ENCODE peak calls at places on chromosomes 2 and 18, in four cellular contexts. C, U, G and S are unnamed samples.

GRCh38 chr2:39851251-39851650 is 72.2 kb upstream of the THUMPD2 start:
- DNase-seq in U (no peak), C (no peak), G (no peak), S (no peak)

GRCh38 chr18:30971338-30971956 is 71.1 kb downstream of the DSC3 start:
- DNase-seq in C (no peak), U (peak), G (no peak), S (no peak)

GRCh38 chr2:17672583-17673317 is 80.9 kb downstream of the SMC6 start:
- DNase-seq in U (no peak), G (no peak), C (no peak), S (peak)

GRCh38 chr2:65557616-65558573 is 125.5 kb upstream of the SPRED2 start:
- DNase-seq in U (no peak), C (no peak), G (peak), S (no peak)

GRCh38 chr18:49476664-49477411 is 10.2 kb downstream of the C18orf32 start:
- DNase-seq in C (no peak), U (peak), G (no peak), S (peak)

GRCh38 chr18:62612721-62613120 is 89.9 kb downstream of the ZCCHC2 start:
- DNase-seq in G (no peak), U (no peak), C (no peak), S (no peak)

GRCh38 chr2:111117666-111118454 is 2.9 kb upstream of the BCL2L11 start:
- DNase-seq in U (peak), G (peak), C (peak), S (peak)

GRCh38 chr2:8481463-8482009 is 200.3 kb upstream of the ID2 start:
- DNase-seq in G (no peak), C (no peak), U (no peak), S (no peak)

GRCh38 chr2:236720974-236721600 is 151.5 kb downstream of the ACKR3 start:
- DNase-seq in G (no peak), U (no peak), C (no peak), S (no peak)

GRCh38 chr2:181104512-181105121 is 124.2 kb downstream of the UBE2E3 start:
- DNase-seq in C (no peak), U (peak), G (no peak), S (peak)

GRCh38 chr2:208570851-208571763 is 164.5 kb downstream of the PTH2R start:
- DNase-seq in C (no peak), U (no peak), G (no peak), S (no peak)

GRCh38 chr2:232809349-232810124 is 33.2 kb upstream of the KCNJ13 start:
- DNase-seq in C (no peak), U (no peak), G (no peak), S (no peak)

GRCh38 chr2:112712903-112713584 is 7.8 kb upstream of the NT5DC4 start:
- DNase-seq in C (no peak), U (no peak), G (no peak), S (no peak)

GRCh38 chr2:45938649-45939511 is 287.4 kb downstream of the PRKCE start:
- DNase-seq in C (peak), G (peak), U (peak), S (peak)

GRCh38 chr2:148582679-148583511 is 61.7 kb upstream of the EPC2 start:
- DNase-seq in C (peak), U (no peak), G (no peak), S (no peak)

DNA sequence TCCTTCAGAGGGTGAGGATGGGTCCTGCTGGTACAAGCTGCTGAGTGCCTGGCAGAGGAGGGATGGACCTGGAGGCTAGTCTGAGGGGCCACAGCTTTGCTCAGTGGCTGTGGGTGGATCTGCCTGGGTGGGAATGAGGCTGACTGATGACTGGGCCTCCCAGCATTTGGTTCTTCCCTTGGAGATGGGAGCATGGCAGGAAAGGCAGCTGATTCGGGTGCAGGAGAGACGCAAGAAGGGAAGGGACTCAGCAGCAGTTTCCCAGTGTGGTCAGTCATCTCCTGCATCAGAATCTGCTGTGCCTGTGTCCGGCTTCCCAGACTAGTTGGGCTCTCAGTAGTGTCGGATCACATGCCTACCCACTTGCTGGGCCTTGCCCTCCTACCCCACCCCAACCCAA is 7.3 kb downstream of the WIPF1 start:
- DNase-seq in U (no peak), C (no peak), G (no peak), S (no peak)
- H3K27ac ChIP-seq in U (no peak), C (no peak), G (no peak), S (no peak)

GRCh38 chr2:135925571-135925970 is 49.3 kb upstream of the MCM6 start:
- DNase-seq in G (no peak), C (no peak), U (no peak), S (peak)
- H3K27ac ChIP-seq in G (no peak), C (no peak), U (no peak), S (peak)

DNA sequence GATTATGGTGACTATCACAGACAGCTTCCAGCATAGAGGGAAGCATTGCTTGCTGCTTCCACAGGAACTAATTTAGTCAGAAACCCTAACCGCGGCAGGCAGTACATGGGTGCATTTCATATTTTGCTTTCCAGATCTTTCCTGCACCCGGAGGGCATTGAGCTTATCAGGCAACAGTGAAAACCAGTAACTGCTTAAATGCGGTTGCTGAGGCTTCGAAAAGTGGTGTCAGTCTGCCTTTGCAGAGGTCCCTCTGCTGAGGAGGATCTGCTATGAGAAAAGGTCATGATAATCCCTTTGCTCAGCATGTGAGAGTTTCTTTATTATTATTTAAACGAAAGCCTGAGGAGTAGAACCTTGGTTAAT is 44.6 kb upstream of the ROCK2 start:
- DNase-seq in U (no peak), G (no peak), C (no peak), S (no peak)
- H3K27ac ChIP-seq in U (no peak), G (no peak), C (no peak), S (no peak)

GRCh38 chr2:96923810-96924774 is 54.2 kb upstream of the SEMA4C start:
- DNase-seq in U (no peak), G (no peak), C (no peak), S (peak)

GRCh38 chr2:96923201-96923600 is 53.3 kb upstream of the SEMA4C start:
- DNase-seq in U (no peak), G (no peak), C (no peak), S (no peak)

GRCh38 chr2:96926791-96927190 is 56.9 kb upstream of the SEMA4C start:
- DNase-seq in G (no peak), U (no peak), C (no peak), S (no peak)

GRCh38 chr2:96926236-96926635 is 56.4 kb upstream of the SEMA4C start:
- DNase-seq in C (no peak), G (no peak), U (no peak), S (no peak)

DNA sequence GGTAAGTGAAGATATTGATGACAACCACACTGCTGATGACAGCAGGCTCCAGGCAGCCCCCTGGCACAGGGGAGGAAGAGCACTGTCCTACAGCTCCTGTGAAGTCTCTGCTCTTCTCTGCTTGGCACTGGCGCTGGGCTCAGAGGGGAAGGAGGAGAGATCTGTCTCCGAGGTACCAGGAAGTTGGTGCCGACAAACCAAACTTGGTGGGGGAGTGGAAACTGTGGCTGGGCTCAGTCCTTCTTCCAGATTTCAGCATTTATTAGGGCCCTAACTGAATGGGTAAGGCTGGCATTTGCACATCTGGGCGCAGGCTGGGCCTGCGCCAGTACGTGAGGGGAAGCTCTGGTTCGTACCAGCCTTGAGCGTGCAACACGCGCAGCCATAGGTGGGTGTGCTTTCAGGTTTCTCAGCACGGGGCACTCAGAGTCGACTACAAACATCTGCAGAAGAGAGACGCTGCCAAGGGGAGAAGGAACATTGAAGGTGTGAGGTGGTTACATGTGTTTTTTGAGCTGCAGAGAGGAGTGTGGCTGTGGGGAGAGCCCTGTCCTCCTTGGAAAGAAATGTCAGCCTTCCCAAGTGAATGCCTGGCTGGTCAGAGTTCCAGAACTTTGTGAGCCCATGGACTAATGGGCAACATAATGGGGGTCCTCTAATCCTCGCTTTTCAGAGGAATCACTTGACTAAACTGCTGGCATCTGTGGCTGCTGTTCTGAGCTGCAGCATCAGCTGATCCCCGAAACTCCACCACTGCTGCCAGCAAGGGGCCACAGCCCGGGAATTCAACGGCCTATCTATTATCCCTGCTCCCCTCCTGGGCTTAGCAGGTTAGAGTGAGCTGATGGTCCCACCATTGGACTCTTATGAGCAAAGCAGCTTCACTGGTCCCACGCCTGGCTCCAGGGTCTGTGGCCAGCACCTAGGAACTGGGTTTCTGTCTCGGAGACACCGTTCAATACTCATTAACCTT is 55.2 kb upstream of the SEMA4C start:
- DNase-seq in U (no peak), G (no peak), C (no peak), S (peak)
- H3K27ac ChIP-seq in U (no peak), G (no peak), C (no peak), S (no peak)

GRCh38 chr2:162212366-162212765 is 30.9 kb downstream of the FAP start:
- DNase-seq in U (no peak), G (no peak), C (no peak), S (no peak)

GRCh38 chr2:162215162-162215561 is 28.1 kb downstream of the FAP start:
- DNase-seq in G (no peak), C (no peak), U (no peak), S (no peak)

GRCh38 chr2:162211747-162212146 is 31.5 kb downstream of the FAP start:
- DNase-seq in U (no peak), G (no peak), C (no peak), S (no peak)

GRCh38 chr2:162210385-162210784 is 32.9 kb downstream of the FAP start:
- DNase-seq in C (no peak), G (no peak), U (no peak), S (no peak)
- H3K27ac ChIP-seq in C (no peak), G (no peak), U (no peak), S (no peak)

GRCh38 chr18:12338382-12338781 is 30.3 kb downstream of the TUBB6 start:
- DNase-seq in G (no peak), C (no peak), U (no peak), S (no peak)
- H3K27ac ChIP-seq in G (no peak), C (no peak), U (no peak), S (no peak)